ENCODE peak calls at places on chromosome 7, in seven cellular contexts. A is Peyer's patch; K is psoas muscle; C is CD4-positive, alpha-beta T cell; T is fibroblast of lung; U is GM12878; X is prostate gland. L is an unnamed sample.

GRCh38 chr7:16989883-16990413 is 108.2 kb upstream of the AGR3 start:
- DNase-seq in A (peak), U (no peak), K (peak), T (peak), X (peak), C (no peak), L (peak)

GRCh38 chr7:147547252-147547897 is 1043.2 kb upstream of the C7orf33 start:
- DNase-seq in U (no peak), A (no peak), T (peak), C (no peak), K (no peak), X (no peak), L (no peak)

GRCh38 chr7:50595538-50596102 is 30.4 kb upstream of the DDC start:
- DNase-seq in U (no peak), K (no peak), T (peak), C (no peak), X (no peak), A (no peak), L (peak)

GRCh38 chr7:22718200-22718711 is 8.7 kb upstream of the IL6 start:
- DNase-seq in C (no peak), T (peak), X (no peak), K (no peak), U (no peak), A (no peak), L (no peak)

GRCh38 chr7:81846398-81846797 is 76.6 kb upstream of the HGF start:
- DNase-seq in A (no peak), K (no peak), X (no peak), T (peak), U (peak), C (no peak), L (no peak)

GRCh38 chr7:129188892-129189660 is 643 bp downstream of the SMO start:
- DNase-seq in A (no peak), K (peak), T (peak), X (no peak), C (no peak), U (no peak), L (no peak)

GRCh38 chr7:137966636-137967142 is 35.2 kb downstream of the CREB3L2 start:
- DNase-seq in K (no peak), T (no peak), U (no peak), C (no peak), X (no peak), A (no peak), L (no peak)

GRCh38 chr7:157009170-157009777 is 1.2 kb downstream of the MNX1 start:
- DNase-seq in T (no peak), A (no peak), U (no peak), K (no peak), X (no peak), C (no peak), L (no peak)

GRCh38 chr7:135291809-135292253 is 58.2 kb downstream of the STRA8 start:
- DNase-seq in T (peak), A (no peak), X (no peak), K (no peak), U (no peak), C (no peak), L (no peak)

GRCh38 chr7:131212114-131212513 is 115.6 kb upstream of the MKLN1 start:
- DNase-seq in A (no peak), U (no peak), T (no peak), X (no peak), C (no peak), K (no peak), L (no peak)

GRCh38 chr7:36191292-36191920 is 38.4 kb downstream of the EEPD1 start:
- DNase-seq in K (no peak), X (no peak), U (no peak), C (no peak), A (no peak), T (peak), L (no peak)

GRCh38 chr7:101094791-101095375 is 9.6 kb downstream of the TRIM56 start:
- DNase-seq in T (peak), A (no peak), K (peak), C (no peak), U (no peak), X (no peak), L (peak)

GRCh38 chr7:17917842-17918241 is 22.5 kb downstream of the SNX13 start:
- DNase-seq in A (no peak), X (no peak), K (no peak), U (no peak), T (no peak), C (no peak), L (no peak)

GRCh38 chr7:2810682-2811471 is 33.2 kb downstream of the GNA12 start:
- DNase-seq in K (no peak), U (no peak), T (no peak), C (no peak), A (no peak), X (no peak), L (no peak)

GRCh38 chr7:2811476-2812118 is 32.5 kb downstream of the GNA12 start:
- DNase-seq in A (no peak), U (no peak), K (peak), T (peak), X (no peak), C (no peak), L (no peak)

GRCh38 chr7:2808891-2809660 is 35.0 kb downstream of the GNA12 start:
- DNase-seq in T (no peak), K (no peak), C (no peak), U (no peak), X (no peak), A (no peak), L (no peak)

GRCh38 chr7:2807846-2808772 is 36.0 kb downstream of the GNA12 start:
- DNase-seq in C (no peak), U (no peak), X (no peak), K (no peak), T (no peak), A (no peak), L (no peak)

DNA sequence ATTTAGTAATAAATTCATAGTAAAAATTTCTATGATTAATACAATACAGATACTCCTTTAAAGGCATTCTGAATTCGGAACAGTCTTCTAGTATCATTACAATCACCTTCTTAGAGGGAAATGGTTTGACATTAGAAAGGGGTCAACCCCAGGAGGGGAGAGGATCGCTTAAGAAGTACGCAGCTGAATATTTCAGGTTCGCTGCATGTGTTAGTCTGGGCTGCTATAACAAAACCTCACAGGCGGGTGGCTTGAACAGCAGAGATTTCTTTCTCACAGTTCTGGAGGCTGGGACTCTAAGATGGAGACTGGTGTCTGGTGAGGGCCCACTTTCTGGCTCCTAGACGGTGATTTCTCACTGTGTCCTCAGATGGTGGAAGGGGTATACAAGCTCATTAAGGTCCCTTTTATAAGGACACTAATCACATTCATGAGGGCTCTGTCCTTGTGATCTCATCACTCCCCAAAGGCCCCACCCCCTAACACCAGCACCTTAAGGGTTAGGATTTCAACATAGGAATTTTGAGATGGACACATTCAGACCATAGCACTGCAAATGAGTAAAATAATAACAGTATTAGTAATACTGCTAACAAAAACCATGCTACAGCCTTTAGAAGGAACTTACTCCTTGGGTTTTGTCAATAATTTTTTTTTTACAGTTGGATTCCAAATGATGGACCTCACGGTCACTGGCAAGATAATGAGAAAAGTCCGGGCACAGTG is 34.0 kb downstream of the GNA12 start:
- DNase-seq in T (peak), X (no peak), U (no peak), A (no peak), C (no peak), K (no peak), L (no peak)
- H3K27ac ChIP-seq in T (peak), X (no peak), U (no peak), A (peak), C (no peak), K (no peak), L (no peak)

DNA sequence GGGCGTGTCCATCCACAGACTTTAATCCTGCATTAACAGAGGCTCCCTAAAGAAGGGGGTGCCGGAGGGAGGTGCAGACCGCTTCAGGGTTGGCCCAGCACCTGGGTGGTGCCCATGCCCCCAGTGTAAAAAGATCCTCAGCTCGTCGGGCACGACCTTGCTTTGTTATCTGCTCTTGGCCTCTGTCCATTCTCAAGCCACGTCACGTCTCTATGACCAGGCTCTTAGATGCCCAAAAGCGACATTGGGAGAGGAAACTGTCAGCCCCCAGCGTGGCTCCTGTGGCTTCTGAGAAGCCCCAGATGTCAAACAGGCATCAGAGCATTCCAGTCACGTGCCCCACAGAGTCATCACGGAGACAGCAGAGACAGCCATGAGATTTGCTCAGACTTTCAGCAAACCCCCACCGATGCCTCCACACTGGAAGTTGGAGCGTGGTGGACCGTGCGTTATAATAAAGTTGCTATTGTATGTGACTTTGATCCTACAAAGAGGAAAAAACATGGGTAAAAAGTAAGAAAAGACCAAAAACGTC is 55.5 kb downstream of the PTPRN2 start:
- DNase-seq in X (no peak), C (no peak), U (no peak), T (no peak), A (no peak), K (no peak), L (no peak)
- H3K27ac ChIP-seq in X (no peak), C (no peak), U (no peak), T (no peak), A (no peak), K (no peak), L (no peak)

GRCh38 chr7:37920619-37921339 is at the start of gene EPDR1:
- DNase-seq in K (peak), C (peak), T (peak), U (no peak), A (no peak), X (peak), L (peak)
- H3K27ac ChIP-seq in K (peak), C (no peak), T (peak), U (peak), A (peak), X (peak), L (peak)

DNA sequence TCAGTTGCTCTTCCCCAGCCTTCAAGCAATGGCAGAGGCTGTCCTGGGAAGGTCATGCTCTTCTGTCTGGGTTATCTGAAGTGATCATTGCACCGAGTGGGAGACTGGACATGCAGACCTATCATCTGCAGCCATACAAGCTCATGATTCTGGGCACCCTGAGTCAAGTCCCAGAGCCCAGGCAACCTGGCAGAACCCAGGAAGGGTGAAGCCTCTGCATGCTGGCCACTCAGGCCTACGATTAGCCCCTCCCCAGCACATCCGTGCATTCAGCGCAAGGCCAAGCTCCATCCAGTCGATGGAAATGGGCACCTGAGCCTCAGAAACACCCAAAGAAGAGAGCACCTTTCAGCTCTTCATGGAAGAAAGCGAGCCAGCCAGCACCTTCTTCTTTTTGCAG is 261.8 kb downstream of the PAXIP1 start:
- DNase-seq in U (no peak), X (no peak), K (no peak), T (no peak), A (no peak), C (no peak), L (no peak)
- H3K27ac ChIP-seq in U (no peak), X (no peak), K (no peak), T (no peak), A (no peak), C (no peak), L (no peak)